ENCODE peak calls at places on chromosomes 3 and 15, in eight cellular contexts. M is stomach; V is islet precursor cell; N is D721Med; Y is activated T-helper 1 cell treated with anti-CD3 and anti-CD28 coated beads, Interleukin-2, amount 50 U/mL, for 16 hours; G is glomerular endothelial cell; J is HTR-8/SVneo; W is stimulated activated CD4-positive, alpha-beta T cell treated with anti-CD3 and anti-CD28 coated beads, Interleukin-15, amount 100 ng/mL, for 24 hours. I is an unnamed sample.

GRCh38 chr15:68319997-68320396 is 42.5 kb downstream of the FEM1B start:
- DNase-seq in Y (no peak), M (no peak), G (no peak), N (no peak), W (no peak), J (no peak), V (no peak), I (no peak)

GRCh38 chr3:159789742-159790635 is 198.6 kb upstream of the IL12A start:
- DNase-seq in N (no peak), M (no peak), J (no peak), G (no peak), Y (no peak), V (no peak), W (no peak), I (no peak)

GRCh38 chr15:58546635-58547627 is 115.1 kb downstream of the LIPC start:
- DNase-seq in V (peak), Y (no peak), J (peak), W (no peak), M (peak), G (no peak), N (no peak), I (peak)

GRCh38 chr15:80264031-80264430 is 12.0 kb upstream of the CTXND1 start:
- DNase-seq in W (no peak), V (no peak), G (no peak), N (no peak), J (no peak), Y (no peak), M (no peak), I (no peak)

GRCh38 chr15:41022487-41023090 is 69.3 kb downstream of the CHAC1 start:
- DNase-seq in Y (no peak), J (peak), W (peak), M (peak), V (peak), G (no peak), N (no peak), I (no peak)

GRCh38 chr3:193574488-193575072 is 18.4 kb upstream of the OPA1 start:
- DNase-seq in J (no peak), Y (no peak), N (no peak), M (no peak), W (no peak), G (no peak), V (no peak), I (no peak)

GRCh38 chr3:9192238-9192637 is 57.2 kb downstream of the SRGAP3 start:
- DNase-seq in N (no peak), J (no peak), M (peak), G (no peak), W (no peak), V (no peak), Y (no peak), I (no peak)

GRCh38 chr3:27089063-27089462 is 280.1 kb downstream of the NEK10 start:
- DNase-seq in W (no peak), J (no peak), V (no peak), M (no peak), N (no peak), G (no peak), Y (no peak), I (no peak)

GRCh38 chr3:136008732-136009456 is 43.4 kb downstream of the PPP2R3A start:
- DNase-seq in N (no peak), G (no peak), W (no peak), V (no peak), Y (no peak), J (no peak), M (no peak), I (no peak)

GRCh38 chr3:150256782-150257181 is 151.3 kb upstream of the TSC22D2 start:
- DNase-seq in G (no peak), Y (no peak), M (no peak), W (no peak), J (no peak), N (no peak), V (no peak), I (no peak)

GRCh38 chr3:36700537-36701248 is 63.7 kb downstream of the DCLK3 start:
- DNase-seq in M (no peak), J (peak), W (peak), N (peak), G (no peak), V (peak), Y (no peak), I (peak)

GRCh38 chr3:100740207-100740606 is 30.9 kb downstream of the TFG start:
- DNase-seq in V (no peak), J (no peak), W (no peak), N (no peak), Y (no peak), M (no peak), G (no peak), I (no peak)

GRCh38 chr3:37863949-37864822 is 2.5 kb downstream of the CTDSPL start:
- DNase-seq in G (no peak), J (no peak), N (no peak), Y (no peak), V (peak), W (no peak), M (no peak), I (no peak)

GRCh38 chr3:47082519-47082918 is 81.4 kb downstream of the SETD2 start:
- DNase-seq in W (no peak), V (no peak), N (no peak), J (no peak), M (no peak), G (no peak), Y (no peak), I (no peak)

GRCh38 chr15:46892621-46893160 is 824.6 kb upstream of the SEMA6D start:
- DNase-seq in Y (no peak), G (no peak), N (no peak), J (peak), W (no peak), M (no peak), V (peak), I (no peak)

GRCh38 chr3:25304916-25305315 is 123.1 kb upstream of the RARB start:
- DNase-seq in V (no peak), N (no peak), M (no peak), W (no peak), G (no peak), Y (no peak), J (no peak), I (no peak)

GRCh38 chr3:141795719-141796435 is 32.7 kb downstream of the GRK7 start:
- DNase-seq in V (no peak), N (peak), Y (no peak), W (peak), G (no peak), M (no peak), J (no peak), I (no peak)

GRCh38 chr15:56715220-56715619 is 18.1 kb downstream of the ZNF280D start:
- DNase-seq in Y (no peak), M (no peak), V (no peak), G (no peak), J (no peak), W (no peak), N (no peak), I (no peak)

GRCh38 chr15:78072080-78072892 is 5.2 kb downstream of the TBC1D2B start:
- DNase-seq in J (no peak), W (no peak), N (no peak), Y (no peak), V (no peak), M (no peak), G (no peak), I (no peak)

GRCh38 chr3:133589503-133589902 is 16.0 kb downstream of the CDV3 start:
- DNase-seq in V (no peak), N (no peak), G (no peak), W (no peak), J (no peak), Y (no peak), M (no peak), I (no peak)

GRCh38 chr15:81279621-81280051 is 44.3 kb downstream of the STARD5 start:
- DNase-seq in N (no peak), Y (no peak), V (peak), G (no peak), J (no peak), W (no peak), M (no peak), I (no peak)

GRCh38 chr3:187211532-187212274 is 14.4 kb downstream of the RTP1 start:
- DNase-seq in G (no peak), Y (no peak), W (no peak), N (no peak), J (no peak), M (no peak), V (no peak), I (no peak)

GRCh38 chr15:55897560-55898336 is 95.7 kb downstream of the NEDD4 start:
- DNase-seq in J (peak), M (peak), Y (no peak), V (peak), N (peak), W (peak), G (no peak), I (peak)

GRCh38 chr15:52163321-52164190 is 27.6 kb downstream of the GNB5 start:
- DNase-seq in V (peak), G (no peak), J (no peak), W (peak), Y (no peak), N (no peak), M (no peak), I (no peak)

GRCh38 chr3:172065967-172066762 is 26.8 kb downstream of the FNDC3B start:
- DNase-seq in J (no peak), W (no peak), G (peak), N (no peak), Y (no peak), M (no peak), V (no peak), I (no peak)

GRCh38 chr3:99875925-99876781 is 58.5 kb downstream of the CMSS1 start:
- DNase-seq in Y (peak), M (peak), N (no peak), J (peak), W (peak), V (peak), G (no peak), I (peak)

GRCh38 chr15:72497402-72497801 is 23.3 kb downstream of the ARIH1 start:
- DNase-seq in M (no peak), V (no peak), G (no peak), W (no peak), N (no peak), J (no peak), Y (no peak), I (no peak)

GRCh38 chr3:86991840-86992430 is 986 bp upstream of the VGLL3 start:
- DNase-seq in Y (no peak), V (no peak), M (no peak), G (no peak), N (no peak), J (no peak), W (no peak), I (no peak)

GRCh38 chr3:168248383-168249047 is 152.8 kb upstream of the GOLIM4 start:
- DNase-seq in W (no peak), M (peak), N (no peak), G (no peak), J (peak), V (peak), Y (no peak), I (peak)

GRCh38 chr3:50502225-50502583 is 1.2 kb downstream of the CACNA2D2 start:
- DNase-seq in N (no peak), V (no peak), M (no peak), G (no peak), W (peak), J (no peak), Y (no peak), I (no peak)

GRCh38 chr15:52511084-52511483 is 17.6 kb downstream of the MYO5A start:
- DNase-seq in N (no peak), J (no peak), Y (no peak), V (no peak), M (no peak), W (no peak), G (no peak), I (no peak)

GRCh38 chr3:160757624-160758106 is 1.6 kb downstream of the PPM1L start:
- DNase-seq in N (no peak), V (no peak), J (no peak), Y (no peak), G (no peak), W (no peak), M (no peak), I (no peak)

GRCh38 chr3:195269375-195270078 is 1.4 kb downstream of the XXYLT1 start:
- DNase-seq in M (no peak), W (no peak), G (no peak), V (no peak), Y (no peak), N (no peak), J (no peak), I (no peak)